ENCODE peak calls at places on chromosomes 11 and 22, in six cellular contexts. Z, P, X, J, E and N are unnamed samples.

GRCh38 chr11:33310720-33311500 is 53.7 kb downstream of the HIPK3 start:
- DNase-seq in P (peak), J (no peak), Z (peak), X (no peak), E (no peak), N (no peak)

GRCh38 chr11:59501931-59502330 is 1.4 kb upstream of the OR4D11 start:
- DNase-seq in X (no peak), J (no peak), P (no peak), E (no peak), Z (no peak), N (no peak)

GRCh38 chr11:126636911-126637799 is 281.7 kb downstream of the ST3GAL4 start:
- DNase-seq in P (peak), E (no peak), J (no peak), Z (no peak), X (no peak), N (no peak)

GRCh38 chr22:23376256-23376655 is 195.9 kb downstream of the BCR start:
- DNase-seq in Z (peak), E (no peak), X (no peak), J (no peak), P (no peak), N (no peak)

GRCh38 chr11:5380740-5381342 is 2.8 kb upstream of the OR51M1 start:
- DNase-seq in P (peak), E (peak), Z (peak), X (peak), J (no peak), N (no peak)

GRCh38 chr11:76781046-76781801 is 1.9 kb upstream of the TSKU start:
- DNase-seq in P (no peak), X (no peak), Z (no peak), E (no peak), J (no peak), N (no peak)

GRCh38 chr22:37912171-37912570 is 6.1 kb downstream of the MICALL1 start:
- DNase-seq in E (no peak), J (no peak), P (no peak), Z (no peak), X (no peak), N (no peak)

GRCh38 chr22:48744967-48745841 is 1082.5 kb downstream of the BRD1 start:
- DNase-seq in J (no peak), Z (no peak), E (no peak), X (peak), P (no peak), N (peak)

GRCh38 chr22:50274311-50274710 is 4.1 kb upstream of the MAPK11 start:
- DNase-seq in X (peak), E (no peak), P (peak), Z (peak), J (no peak), N (no peak)

GRCh38 chr11:134244593-134244992 is 8.6 kb downstream of the THYN1 start:
- DNase-seq in J (no peak), E (no peak), X (peak), P (no peak), Z (peak), N (no peak)

GRCh38 chr11:75867778-75868374 is 52.9 kb downstream of the UVRAG start:
- DNase-seq in Z (peak), J (no peak), P (peak), X (peak), E (no peak), N (no peak)

GRCh38 chr11:99277281-99277680 is 256.5 kb downstream of the CNTN5 start:
- DNase-seq in E (no peak), P (no peak), Z (no peak), J (no peak), X (no peak), N (no peak)

GRCh38 chr22:27750866-27751265 is 50.7 kb downstream of the MN1 start:
- DNase-seq in E (no peak), J (no peak), X (no peak), P (no peak), Z (no peak), N (no peak)

GRCh38 chr11:32602657-32603410 is 19.2 kb downstream of the EIF3M start:
- DNase-seq in P (peak), Z (no peak), X (no peak), E (no peak), J (no peak), N (no peak)

GRCh38 chr22:36409911-36410756 is 22.4 kb upstream of the MYH9 start:
- DNase-seq in E (peak), P (peak), Z (peak), X (peak), J (peak), N (no peak)

GRCh38 chr11:57444362-57445074 is 15.8 kb upstream of the RTN4RL2 start:
- DNase-seq in X (no peak), P (no peak), E (no peak), Z (no peak), J (no peak), N (no peak)

GRCh38 chr11:23594755-23595154 is 734.5 kb upstream of the CCDC179 start:
- DNase-seq in E (no peak), Z (no peak), P (no peak), X (no peak), J (no peak), N (no peak)

GRCh38 chr11:110176366-110177056 is 83.3 kb downstream of the ZC3H12C start:
- DNase-seq in E (no peak), P (peak), J (no peak), Z (no peak), X (no peak), N (no peak)

GRCh38 chr22:38305481-38306448 is 11.5 kb downstream of the CSNK1E start:
- DNase-seq in P (peak), J (no peak), X (no peak), E (peak), Z (peak), N (no peak)

GRCh38 chr11:10858505-10859360 is 880 bp upstream of the ZBED5 start:
- DNase-seq in X (peak), J (no peak), Z (peak), E (peak), P (no peak), N (peak)

GRCh38 chr22:50608996-50609395 is 8.4 kb downstream of the MAPK8IP2 start:
- DNase-seq in X (no peak), Z (no peak), P (no peak), J (no peak), E (peak), N (no peak)

GRCh38 chr11:59429924-59430516 is 3.8 kb upstream of the OR5A2 start:
- DNase-seq in Z (peak), J (no peak), E (no peak), P (peak), X (peak), N (no peak)

GRCh38 chr22:40525250-40525884 is 111.2 kb downstream of the MRTFA start:
- DNase-seq in X (peak), J (no peak), Z (peak), E (peak), P (no peak), N (no peak)

GRCh38 chr11:106011481-106011880 is 10.6 kb downstream of the MSANTD4 start:
- DNase-seq in J (no peak), X (no peak), P (no peak), E (no peak), Z (no peak), N (no peak)

GRCh38 chr11:33864479-33864878 is 27.4 kb downstream of the LMO2 start:
- DNase-seq in Z (no peak), P (no peak), E (no peak), J (no peak), X (no peak), N (no peak)

GRCh38 chr11:111565111-111565720 is 24.7 kb downstream of the LAYN start:
- DNase-seq in E (peak), P (peak), J (no peak), X (peak), Z (peak), N (no peak)

GRCh38 chr11:19336331-19336730 is 95.6 kb upstream of the E2F8 start:
- DNase-seq in J (no peak), P (no peak), X (no peak), E (no peak), Z (no peak), N (no peak)

GRCh38 chr11:112255075-112255739 is 5.5 kb downstream of the PLET1 start:
- DNase-seq in Z (no peak), X (peak), P (peak), E (no peak), J (no peak), N (no peak)

GRCh38 chr22:37484115-37485005 is 1.8 kb downstream of the MFNG start:
- DNase-seq in X (peak), E (peak), P (no peak), J (peak), Z (no peak), N (peak)

GRCh38 chr11:15200696-15201095 is 86.0 kb downstream of the INSC start:
- DNase-seq in J (no peak), X (no peak), P (no peak), E (no peak), Z (no peak), N (no peak)

GRCh38 chr11:130675456-130675855 is 227.0 kb downstream of the ADAMTS15 start:
- DNase-seq in E (no peak), P (peak), X (no peak), J (no peak), Z (no peak), N (no peak)

GRCh38 chr11:70381872-70382842 is 16.2 kb upstream of the CTTN start:
- DNase-seq in E (no peak), J (no peak), X (no peak), P (peak), Z (peak), N (no peak)

DNA sequence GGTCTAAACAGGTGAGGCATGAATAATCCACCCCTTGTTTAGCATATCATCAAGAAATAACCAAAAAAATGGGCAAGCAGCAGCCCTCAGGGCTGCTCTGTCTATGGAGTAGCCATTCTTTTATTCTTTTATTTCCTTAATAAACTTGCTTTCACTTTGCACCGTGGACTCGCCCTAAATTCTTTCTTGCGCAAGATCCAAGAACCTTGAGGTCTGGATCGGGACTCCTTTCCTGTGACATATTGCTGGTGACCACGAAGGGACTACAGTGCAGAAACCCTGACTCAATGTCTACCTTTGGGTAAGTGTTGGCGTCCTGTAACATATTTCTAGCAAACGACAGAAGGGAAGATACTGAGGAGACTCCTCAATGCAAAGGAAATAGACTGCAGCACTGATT is 1099.2 kb downstream of the FAM181B start:
- DNase-seq in J (no peak), E (no peak), Z (no peak), P (no peak), X (no peak), N (no peak)
- TF ChIP-seq CTCF in J (no peak), E (no peak), Z (no peak), P (no peak), X (no peak), N (no peak)

GRCh38 chr22:16932577-16932976 is 75.4 kb downstream of the GAB4 start:
- DNase-seq in E (no peak), X (no peak), Z (peak), P (no peak), J (no peak), N (no peak)
- TF ChIP-seq CTCF in E (no peak), X (no peak), Z (peak), P (no peak), J (no peak), N (peak)

GRCh38 chr11:125132586-125132985 is 21.2 kb upstream of the TMEM218 start:
- DNase-seq in Z (no peak), X (no peak), E (no peak), J (no peak), P (peak), N (no peak)
- TF ChIP-seq CTCF in Z (no peak), X (no peak), E (no peak), J (no peak), P (no peak), N (no peak)

GRCh38 chr11:79439430-79439892 is 1.4 kb downstream of the TENM4 start:
- DNase-seq in E (no peak), Z (no peak), P (peak), X (peak), J (no peak), N (no peak)

GRCh38 chr11:79438631-79439429 is 2.0 kb downstream of the TENM4 start:
- DNase-seq in J (no peak), E (no peak), P (peak), Z (peak), X (peak), N (no peak)

GRCh38 chr11:79439893-79440450 is 858 bp downstream of the TENM4 start:
- DNase-seq in P (peak), E (no peak), Z (peak), X (peak), J (no peak), N (no peak)

GRCh38 chr11:79441159-79441875 is 487 bp upstream of the TENM4 start:
- DNase-seq in E (no peak), P (peak), X (no peak), Z (peak), J (no peak), N (no peak)

DNA sequence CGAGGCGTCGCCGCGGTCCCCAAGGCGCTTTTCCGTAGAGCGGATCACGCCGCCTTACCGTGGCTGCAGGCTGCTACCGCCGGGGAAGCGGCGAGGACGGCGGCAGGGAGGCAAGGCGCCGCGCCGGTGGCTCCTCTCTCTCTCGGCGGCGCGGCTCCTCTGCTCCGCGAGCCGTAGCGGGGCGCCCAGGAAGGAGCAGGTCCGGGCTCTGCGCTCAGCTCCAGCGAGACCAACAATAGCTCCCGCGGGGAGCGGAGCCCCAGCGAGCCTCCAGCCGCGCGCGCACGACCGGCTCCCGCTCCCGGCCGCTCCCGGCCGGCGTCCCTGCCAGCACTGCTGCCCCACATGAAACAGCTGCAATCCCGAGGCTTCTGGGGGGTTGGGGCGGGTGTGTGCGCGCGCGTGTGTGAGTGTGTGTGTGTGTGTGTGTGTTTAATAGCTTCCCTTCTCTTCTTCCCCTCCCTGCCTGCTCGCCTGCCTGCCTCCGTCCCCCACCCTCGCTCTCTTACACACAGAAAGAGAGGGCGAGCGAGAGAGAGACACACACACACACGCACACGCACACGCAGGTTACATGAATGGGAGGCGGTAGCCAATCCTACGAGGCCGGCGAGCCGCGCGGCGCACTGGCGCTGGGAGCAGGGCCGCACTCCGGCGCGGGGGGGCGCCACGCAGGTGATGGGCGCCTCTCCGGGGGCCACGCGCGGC is at the start of gene TENM4:
- DNase-seq in P (peak), E (peak), Z (peak), J (no peak), X (peak), N (no peak)
- TF ChIP-seq CTCF in P (peak), E (no peak), Z (peak), J (peak), X (peak), N (peak)

GRCh38 chr11:119860561-119861094 is 131.6 kb upstream of the NECTIN1 start:
- DNase-seq in P (no peak), E (no peak), Z (no peak), J (no peak), X (no peak), N (no peak)

GRCh38 chr11:119861160-119861559 is 132.2 kb upstream of the NECTIN1 start:
- DNase-seq in E (no peak), X (no peak), J (no peak), Z (no peak), P (no peak), N (no peak)

GRCh38 chr11:119864836-119865235 is 135.8 kb upstream of the NECTIN1 start:
- DNase-seq in E (no peak), J (no peak), X (no peak), Z (no peak), P (no peak), N (no peak)

GRCh38 chr11:119863236-119863635 is 134.2 kb upstream of the NECTIN1 start:
- DNase-seq in P (no peak), E (no peak), Z (no peak), J (no peak), X (no peak), N (no peak)

GRCh38 chr11:119863811-119864601 is 135.0 kb upstream of the NECTIN1 start:
- DNase-seq in J (no peak), E (no peak), P (no peak), Z (peak), X (no peak), N (no peak)
- TF ChIP-seq CTCF in J (no peak), E (no peak), P (no peak), Z (no peak), X (no peak), N (no peak)

GRCh38 chr22:41532908-41533825 is 11.1 kb downstream of the POLR3H start:
- DNase-seq in E (peak), J (no peak), X (peak), P (peak), Z (peak), N (no peak)
- TF ChIP-seq CTCF in E (peak), J (peak), X (peak), P (peak), Z (peak), N (peak)

GRCh38 chr11:116366980-116367640 is 405.7 kb downstream of the BUD13 start:
- DNase-seq in E (no peak), Z (peak), J (no peak), X (no peak), P (peak), N (no peak)

GRCh38 chr11:116360542-116360941 is 412.2 kb downstream of the BUD13 start:
- DNase-seq in Z (no peak), P (no peak), X (no peak), E (no peak), J (no peak), N (no peak)

GRCh38 chr11:116364357-116364756 is 408.4 kb downstream of the BUD13 start:
- DNase-seq in P (no peak), J (no peak), E (no peak), X (no peak), Z (no peak), N (no peak)

GRCh38 chr11:116371146-116371545 is 401.6 kb downstream of the BUD13 start:
- DNase-seq in E (no peak), P (no peak), Z (no peak), X (no peak), J (no peak), N (no peak)

GRCh38 chr11:116366451-116366850 is 406.3 kb downstream of the BUD13 start:
- DNase-seq in E (no peak), P (no peak), X (no peak), J (no peak), Z (no peak), N (no peak)
- TF ChIP-seq CTCF in E (no peak), P (no peak), X (no peak), J (no peak), Z (peak), N (no peak)

GRCh38 chr11:35799655-35800054 is 137.1 kb downstream of the TRIM44 start:
- DNase-seq in J (no peak), X (no peak), E (no peak), P (no peak), Z (peak), N (no peak)
- TF ChIP-seq CTCF in J (no peak), X (no peak), E (no peak), P (no peak), Z (peak), N (no peak)

GRCh38 chr11:129655247-129655832 is 160.3 kb upstream of the TMEM45B start:
- DNase-seq in J (no peak), X (no peak), E (no peak), P (no peak), Z (no peak), N (no peak)

GRCh38 chr11:129657866-129658557 is 157.6 kb upstream of the TMEM45B start:
- DNase-seq in P (no peak), Z (no peak), E (no peak), J (no peak), X (no peak), N (no peak)

GRCh38 chr11:129652828-129653227 is 162.8 kb upstream of the TMEM45B start:
- DNase-seq in P (peak), X (no peak), J (no peak), Z (no peak), E (no peak), N (no peak)

GRCh38 chr11:129658558-129658882 is 157.1 kb upstream of the TMEM45B start:
- DNase-seq in E (no peak), X (no peak), J (no peak), Z (peak), P (no peak), N (no peak)
- TF ChIP-seq CTCF in E (no peak), X (no peak), J (no peak), Z (peak), P (no peak), N (no peak)

DNA sequence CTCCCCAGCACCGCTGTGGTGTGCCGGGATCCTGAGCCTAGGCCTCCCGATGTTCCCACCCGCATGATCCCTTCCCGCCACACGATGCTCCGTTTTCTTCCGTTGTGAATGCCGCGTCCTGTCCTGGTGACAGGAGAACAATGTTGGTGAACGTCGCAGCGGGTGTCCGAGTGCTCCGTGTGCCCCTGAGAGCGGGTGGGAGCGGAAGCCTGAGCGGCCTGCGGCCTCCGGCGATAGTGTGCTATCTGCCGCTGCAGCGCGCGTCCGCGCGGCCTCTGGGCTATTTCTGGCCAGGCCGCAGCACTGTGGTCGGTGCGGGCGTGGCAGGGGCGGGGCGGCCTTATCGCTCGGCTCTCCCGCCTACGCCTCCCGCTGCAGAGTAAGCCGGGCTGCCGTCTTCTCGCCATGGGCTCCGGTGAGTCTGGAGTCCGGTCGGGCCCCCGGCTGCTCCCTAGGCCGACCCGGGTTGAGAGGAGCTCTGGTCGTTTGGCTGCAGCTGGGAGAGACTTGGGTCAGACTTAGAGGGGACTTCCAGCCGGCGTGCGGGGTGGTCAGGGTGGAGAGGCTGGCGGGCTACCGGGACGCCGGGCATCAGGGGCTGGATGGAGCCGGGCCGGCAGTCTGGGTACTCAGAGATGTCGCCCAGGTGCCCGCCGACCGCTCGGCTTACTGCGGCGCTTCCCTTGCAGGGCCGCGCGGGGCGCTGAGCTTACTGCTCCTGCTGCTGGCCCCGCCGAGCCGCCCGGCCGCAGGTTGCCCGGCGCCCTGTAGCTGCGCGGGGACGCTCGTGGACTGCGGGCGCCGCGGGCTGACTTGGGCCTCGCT is at the start of gene GP1BB:
- DNase-seq in J (no peak), P (peak), X (no peak), E (no peak), Z (peak), N (no peak)
- TF ChIP-seq CTCF in J (no peak), P (no peak), X (no peak), E (peak), Z (no peak), N (no peak)